ENCODE peak calls at places on chromosomes 7 and 10, in seven cellular contexts. J, O, I, P, V, L and N are unnamed samples.
A peak's percentile ranks its signal among the peaks of the same experiment; 100 is the strongest.

GRCh38 chr10:116521424-116522305 is 24.1 kb upstream of the PNLIP start:
- DNase-seq in J (no peak), O (no peak), I (peak; percentile 17), P (no peak), V (peak; percentile 6), L (peak; percentile 19), N (no peak)

GRCh38 chr10:124998624-124999291 is 56.8 kb downstream of the ZRANB1 start:
- DNase-seq in J (peak; percentile 66), O (no peak), I (peak; percentile 6), P (no peak), V (peak; percentile 21), L (no peak), N (no peak)

GRCh38 chr10:34320265-34320664 is 494.8 kb downstream of the PARD3 start:
- DNase-seq in J (no peak), O (no peak), I (no peak), P (no peak), V (no peak), L (no peak), N (no peak)

GRCh38 chr10:51427758-51428157 is 271.6 kb downstream of the CSTF2T start:
- DNase-seq in J (no peak), O (no peak), I (no peak), P (no peak), V (no peak), L (no peak), N (no peak)

GRCh38 chr7:96707901-96708774 is 1.5 kb downstream of the SEM1 start:
- DNase-seq in J (no peak), O (no peak), I (no peak), P (no peak), V (no peak), L (no peak), N (no peak)

GRCh38 chr7:117995850-117996650 is 122.8 kb upstream of the CTTNBP2 start:
- DNase-seq in J (no peak), O (no peak), I (no peak), P (no peak), V (no peak), L (no peak), N (no peak)

GRCh38 chr10:30433286-30433778 is 652 bp upstream of the MAP3K8 start:
- DNase-seq in J (peak; percentile 92), O (peak; percentile 79), I (peak; percentile 84), P (no peak), V (no peak), L (peak; percentile 75), N (no peak)

GRCh38 chr7:123846217-123846891 is 1.4 kb downstream of the HYAL4 start:
- DNase-seq in J (no peak), O (no peak), I (no peak), P (peak; percentile 7), V (no peak), L (no peak), N (no peak)

GRCh38 chr10:73838827-73839226 is 27.4 kb upstream of the NDST2 start:
- DNase-seq in J (no peak), O (no peak), I (no peak), P (no peak), V (no peak), L (no peak), N (no peak)

GRCh38 chr7:6630007-6630849 is 6.9 kb upstream of the ZNF316 start:
- DNase-seq in J (no peak), O (no peak), I (no peak), P (no peak), V (no peak), L (no peak), N (no peak)

GRCh38 chr10:132591166-132591971 is 53.8 kb downstream of the INPP5A start:
- DNase-seq in J (no peak), O (no peak), I (peak; percentile 71), P (no peak), V (no peak), L (no peak), N (no peak)

GRCh38 chr7:835491-836401 is 3.5 kb downstream of the SUN1 start:
- DNase-seq in J (peak; percentile 76), O (no peak), I (peak; percentile 32), P (no peak), V (no peak), L (no peak), N (no peak)

GRCh38 chr10:133260895-133261725 is 15.6 kb downstream of the ADAM8 start:
- DNase-seq in J (peak; percentile 95), O (no peak), I (peak; percentile 71), P (no peak), V (peak; percentile 78), L (peak; percentile 66), N (peak; percentile 73)

GRCh38 chr7:79137942-79138341 is 315.5 kb downstream of the MAGI2 start:
- DNase-seq in J (no peak), O (no peak), I (no peak), P (no peak), V (no peak), L (no peak), N (no peak)

GRCh38 chr7:79142706-79143105 is 310.8 kb downstream of the MAGI2 start:
- DNase-seq in J (no peak), O (no peak), I (no peak), P (no peak), V (no peak), L (no peak), N (no peak)

DNA sequence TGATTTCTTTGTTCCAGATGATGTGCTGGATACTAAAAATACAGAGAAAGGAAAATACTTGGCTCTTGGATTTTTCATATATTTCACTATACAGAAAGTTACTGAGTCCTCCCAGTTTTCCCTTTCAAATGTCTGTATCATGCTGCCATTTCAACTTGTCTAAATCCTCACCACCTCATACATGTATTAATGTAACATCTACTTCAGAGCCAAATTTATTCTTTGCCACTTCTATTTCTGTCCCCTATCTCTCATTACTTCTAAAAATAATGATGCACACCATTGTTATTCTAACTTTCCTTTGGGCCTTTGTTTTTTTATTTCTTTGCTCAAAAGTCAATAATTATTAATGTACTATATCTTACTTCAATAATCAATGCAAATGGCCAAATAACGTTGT is 312.2 kb downstream of the MAGI2 start:
- DNase-seq in J (no peak), O (no peak), I (no peak), P (no peak), V (no peak), L (no peak), N (no peak)
- TF ChIP-seq POLR2AphosphoS5 in J (no peak), O (no peak), I (no peak), P (no peak), V (no peak), L (no peak), N (no peak)

GRCh38 chr7:30912454-30912985 is 867 bp downstream of the AQP1 start:
- DNase-seq in J (no peak), O (no peak), I (no peak), P (no peak), V (no peak), L (no peak), N (no peak)

GRCh38 chr7:30911133-30911532 is 520 bp upstream of the AQP1 start:
- DNase-seq in J (no peak), O (no peak), I (no peak), P (no peak), V (no peak), L (no peak), N (no peak)

GRCh38 chr7:30912021-30912420 is 368 bp downstream of the AQP1 start:
- DNase-seq in J (no peak), O (no peak), I (no peak), P (no peak), V (no peak), L (no peak), N (no peak)

GRCh38 chr7:30910369-30911073 is 1.1 kb upstream of the AQP1 start:
- DNase-seq in J (no peak), O (no peak), I (no peak), P (no peak), V (no peak), L (no peak), N (no peak)

DNA sequence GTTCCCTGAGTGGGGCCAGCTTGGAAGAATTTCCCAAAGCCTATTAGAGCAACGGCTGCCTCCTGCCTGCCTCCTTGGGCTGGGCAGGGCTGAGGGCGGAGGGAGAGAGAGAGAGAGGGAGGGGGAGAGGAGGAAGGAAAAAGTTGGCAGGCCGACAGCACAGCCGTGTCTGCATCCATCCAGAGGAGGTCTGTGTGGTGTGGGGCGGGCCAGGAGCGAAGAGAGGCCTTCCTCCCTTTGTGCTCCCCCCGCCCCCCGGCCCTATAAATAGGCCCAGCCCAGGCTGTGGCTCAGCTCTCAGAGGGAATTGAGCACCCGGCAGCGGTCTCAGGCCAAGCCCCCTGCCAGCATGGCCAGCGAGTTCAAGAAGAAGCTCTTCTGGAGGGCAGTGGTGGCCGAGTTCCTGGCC is at the start of gene AQP1:
- DNase-seq in J (no peak), O (no peak), I (peak; percentile 83), P (no peak), V (no peak), L (peak; percentile 64), N (no peak)
- TF ChIP-seq POLR2A in J (no peak), O (no peak), I (peak; percentile 80), P (no peak), V (no peak), L (no peak), N (no peak)

GRCh38 chr10:31602541-31603244 is 283.7 kb downstream of the ZEB1 start:
- DNase-seq in J (peak; percentile 81), O (peak; percentile 75), I (peak; percentile 58), P (no peak), V (no peak), L (no peak), N (no peak)
- TF ChIP-seq POLR2AphosphoS5 in J (peak; percentile 13), O (peak; percentile 93), I (peak; percentile 69), P (no peak), V (no peak), L (no peak), N (no peak)

DNA sequence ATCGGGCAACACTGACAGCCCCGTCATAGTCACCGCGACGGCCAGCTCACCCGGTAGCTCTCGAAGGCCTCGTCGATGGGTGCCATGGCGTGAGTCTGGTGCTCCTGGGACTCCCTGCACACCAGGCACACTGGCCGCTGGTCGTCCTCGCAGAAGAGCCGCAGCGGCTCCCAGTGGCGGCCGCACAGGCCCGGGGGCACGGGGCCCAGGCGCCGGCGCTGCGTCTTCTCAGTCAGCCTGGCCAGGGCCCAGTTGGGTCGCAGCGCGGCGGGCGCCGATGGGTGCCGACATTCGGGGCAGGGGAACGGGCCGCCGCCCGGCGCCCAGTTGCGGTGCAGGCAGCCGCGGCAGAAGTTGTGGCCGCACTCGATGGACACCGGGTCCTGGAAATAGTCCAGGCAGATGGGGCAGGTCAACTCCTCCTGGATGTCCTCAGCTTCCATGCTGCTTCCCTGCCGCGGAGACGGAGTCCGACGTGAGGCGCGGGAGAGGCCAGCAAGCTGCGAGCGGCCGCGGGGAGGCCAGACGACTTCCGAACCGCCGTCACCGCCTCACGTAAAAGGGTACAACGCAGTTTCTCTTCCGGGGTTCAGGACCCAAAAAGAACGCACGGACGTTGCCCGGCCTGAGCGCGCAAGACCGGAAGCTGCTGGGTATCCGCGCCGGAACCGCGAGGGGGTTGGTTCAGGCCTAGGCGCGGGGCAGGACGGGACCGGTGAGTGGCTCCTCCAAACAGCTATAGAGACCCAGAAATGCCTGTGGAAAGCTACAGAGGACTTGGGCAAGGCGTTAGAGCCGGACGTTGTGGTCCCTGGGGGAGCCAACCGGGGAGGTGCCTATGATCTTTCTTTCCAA is at the start of gene TRIM4:
- DNase-seq in J (peak; percentile 97), O (peak; percentile 85), I (peak; percentile 94), P (peak; percentile 77), V (peak; percentile 90), L (peak; percentile 97), N (peak; percentile 92)
- TF ChIP-seq POLR2A in J (no peak), O (peak; percentile 51), I (peak; percentile 90), P (peak; percentile 99), V (peak; percentile 90), L (peak; percentile 93), N (peak; percentile 93)